ENCODE peak calls at places on chromosome 1, in eight cellular contexts. Q is anterior cingulate cortex; U is CD4-positive, alpha-beta T cell; W is activated CD8-positive, alpha-beta memory T cell treated with anti-CD3 and anti-CD28 coated beads, Interleukin-2, amount 50 U/mL, for 4 hours; N is smooth muscle cell of the brain vasculature; O is neural progenitor cell; R is AG10803; J is stimulated activated naive CD8-positive, alpha-beta T cell treated with anti-CD3 and anti-CD28 coated beads, Interleukin-15, Interleukin-2, amounts not matched to agents 100 U/mL and 50 U/mL, for 24 hours. Y is an unnamed sample.

GRCh38 chr1:202694354-202694753 is 15.9 kb downstream of the SYT2 start:
- DNase-seq in W (no peak), J (no peak), U (no peak), Q (no peak), N (no peak), O (no peak), R (no peak), Y (no peak)

GRCh38 chr1:54403808-54404261 is 2.4 kb downstream of the SSBP3 start:
- DNase-seq in W (no peak), J (peak), N (no peak), O (no peak), Q (no peak), U (no peak), R (peak), Y (no peak)

GRCh38 chr1:156571261-156571958 is 955 bp downstream of the IQGAP3 start:
- DNase-seq in N (no peak), O (no peak), J (no peak), U (no peak), R (peak), W (no peak), Q (no peak), Y (no peak)

GRCh38 chr1:55245781-55246180 is 30.6 kb upstream of the USP24 start:
- DNase-seq in R (no peak), Q (no peak), N (no peak), J (no peak), U (no peak), W (no peak), O (no peak), Y (no peak)

GRCh38 chr1:236065509-236066005 is 667 bp upstream of the NID1 start:
- DNase-seq in N (no peak), R (no peak), Q (no peak), O (peak), U (no peak), J (no peak), W (no peak), Y (no peak)

GRCh38 chr1:12038356-12039140 is 19.2 kb downstream of the MIIP start:
- DNase-seq in O (no peak), Q (no peak), J (no peak), U (no peak), N (no peak), R (no peak), W (no peak), Y (no peak)

GRCh38 chr1:198556969-198557368 is 16.5 kb upstream of the ATP6V1G3 start:
- DNase-seq in R (peak), J (peak), W (peak), O (no peak), N (no peak), U (peak), Q (no peak), Y (peak)

GRCh38 chr1:179817789-179818188 is 59.8 kb downstream of the TOR1AIP2 start:
- DNase-seq in R (peak), J (no peak), U (no peak), N (no peak), O (no peak), Q (no peak), W (no peak), Y (no peak)

GRCh38 chr1:39387452-39387851 is 104.0 kb upstream of the BMP8A start:
- DNase-seq in R (peak), W (no peak), O (no peak), U (no peak), Q (no peak), N (no peak), J (no peak), Y (no peak)

GRCh38 chr1:201355471-201355870 is 22.0 kb downstream of the TNNT2 start:
- DNase-seq in N (no peak), W (no peak), O (no peak), Q (no peak), R (no peak), J (no peak), U (no peak), Y (no peak)

GRCh38 chr1:233884461-233885151 is 19.9 kb upstream of the SLC35F3 start:
- DNase-seq in R (no peak), O (no peak), W (no peak), U (no peak), Q (no peak), J (no peak), N (no peak), Y (no peak)

GRCh38 chr1:165284471-165284870 is 72.0 kb downstream of the LMX1A start:
- DNase-seq in U (no peak), J (no peak), O (no peak), R (no peak), W (no peak), Q (no peak), N (no peak), Y (no peak)

GRCh38 chr1:157240495-157241184 is 102.4 kb upstream of the ETV3 start:
- DNase-seq in J (no peak), N (no peak), W (no peak), Q (no peak), O (no peak), U (no peak), R (no peak), Y (no peak)

GRCh38 chr1:205658943-205659581 is 21.2 kb downstream of the SLC45A3 start:
- DNase-seq in R (peak), W (peak), U (peak), Q (peak), N (no peak), J (peak), O (peak), Y (peak)

GRCh38 chr1:182962554-182963115 is 9.7 kb upstream of the SHCBP1L start:
- DNase-seq in J (peak), W (no peak), N (peak), Q (peak), U (no peak), O (peak), R (peak), Y (peak)

GRCh38 chr1:53214541-53214940 is 5.9 kb downstream of the CZIB start:
- DNase-seq in R (no peak), O (no peak), Q (no peak), U (no peak), J (no peak), N (no peak), W (no peak), Y (peak)

GRCh38 chr1:117535776-117536175 is 70.1 kb upstream of the TENT5C start:
- DNase-seq in Q (no peak), O (no peak), W (no peak), J (no peak), R (no peak), N (no peak), U (no peak), Y (no peak)

GRCh38 chr1:21341517-21342078 is 51.3 kb upstream of the ECE1 start:
- DNase-seq in W (no peak), Q (no peak), O (no peak), N (no peak), R (no peak), U (no peak), J (no peak), Y (no peak)

GRCh38 chr1:210446479-210446878 is 117.8 kb downstream of the HHAT start:
- DNase-seq in N (peak), O (peak), U (peak), R (no peak), W (peak), Q (no peak), J (peak), Y (no peak)

GRCh38 chr1:2801535-2802291 is at the start of gene TTC34:
- DNase-seq in N (no peak), R (no peak), U (peak), O (no peak), W (peak), J (peak), Q (no peak), Y (no peak)

GRCh38 chr1:193014354-193014753 is 44.8 kb downstream of the UCHL5 start:
- DNase-seq in O (no peak), J (no peak), W (no peak), N (no peak), Q (no peak), U (no peak), R (peak), Y (no peak)

GRCh38 chr1:227774051-227774720 is 39.0 kb downstream of the SNAP47 start:
- DNase-seq in N (no peak), W (no peak), J (no peak), O (no peak), R (no peak), Q (no peak), U (no peak), Y (no peak)

Y was measured in pons.